ENCODE peak calls at places on chromosomes 4 and X, in seven cellular contexts. One of them, this sample, is unnamed.

GRCh38 chrX:117517994-117518393 is 598.6 kb downstream of the KLHL13 start:
- DNase-seq in GM04503: no peak
- DNase-seq in HS-5: no peak
- DNase-seq in hepatocyte: no peak
- DNase-seq in pons: no peak
- DNase-seq in NCI-H1105 treated with DMSO at 0.1 percent for 48 hours: no peak
- DNase-seq in HFF-Myc: no peak
- DNase-seq in this sample: no peak

GRCh38 chr4:83793481-83793880 is 257.6 kb downstream of the GPAT3 start:
- DNase-seq in HFF-Myc: no peak
- DNase-seq in pons: no peak
- DNase-seq in hepatocyte: no peak
- DNase-seq in GM04503: no peak
- DNase-seq in NCI-H1105 treated with DMSO at 0.1 percent for 48 hours: no peak
- DNase-seq in HS-5: no peak
- DNase-seq in this sample: no peak

GRCh38 chr4:6541789-6542188 is 33.2 kb upstream of the MAN2B2 start:
- DNase-seq in hepatocyte: no peak
- DNase-seq in HFF-Myc: no peak
- DNase-seq in pons: no peak
- DNase-seq in NCI-H1105 treated with DMSO at 0.1 percent for 48 hours: no peak
- DNase-seq in GM04503: no peak
- DNase-seq in HS-5: no peak
- DNase-seq in this sample: no peak

GRCh38 chrX:123588723-123589122 is 144.1 kb downstream of the THOC2 start:
- DNase-seq in NCI-H1105 treated with DMSO at 0.1 percent for 48 hours: no peak
- DNase-seq in HS-5: no peak
- DNase-seq in hepatocyte: no peak
- DNase-seq in HFF-Myc: no peak
- DNase-seq in pons: no peak
- DNase-seq in GM04503: no peak
- DNase-seq in this sample: no peak

GRCh38 chr4:76125816-76126215 is 22.4 kb downstream of the NUP54 start:
- DNase-seq in hepatocyte: no peak
- DNase-seq in NCI-H1105 treated with DMSO at 0.1 percent for 48 hours: no peak
- DNase-seq in pons: no peak
- DNase-seq in GM04503: no peak
- DNase-seq in HS-5: no peak
- DNase-seq in HFF-Myc: no peak
- DNase-seq in this sample: no peak

GRCh38 chrX:118847676-118848075 is 24.1 kb downstream of the ZCCHC12 start:
- DNase-seq in pons: peak
- DNase-seq in HS-5: no peak
- DNase-seq in GM04503: peak
- DNase-seq in NCI-H1105 treated with DMSO at 0.1 percent for 48 hours: peak
- DNase-seq in HFF-Myc: peak
- DNase-seq in hepatocyte: peak
- DNase-seq in this sample: no peak

GRCh38 chrX:132718411-132718810 is 229.6 kb upstream of the MBNL3 start:
- DNase-seq in NCI-H1105 treated with DMSO at 0.1 percent for 48 hours: peak
- DNase-seq in HFF-Myc: no peak
- DNase-seq in hepatocyte: no peak
- DNase-seq in HS-5: no peak
- DNase-seq in GM04503: no peak
- DNase-seq in pons: no peak
- DNase-seq in this sample: no peak

GRCh38 chr4:126991965-126992364 is 640.8 kb upstream of the INTU start:
- DNase-seq in hepatocyte: no peak
- DNase-seq in HFF-Myc: peak
- DNase-seq in pons: peak
- DNase-seq in HS-5: no peak
- DNase-seq in GM04503: peak
- DNase-seq in NCI-H1105 treated with DMSO at 0.1 percent for 48 hours: no peak
- DNase-seq in this sample: no peak

GRCh38 chrX:109847257-109848187 is 114.5 kb upstream of the ACSL4 start:
- DNase-seq in HFF-Myc: no peak
- DNase-seq in HS-5: peak
- DNase-seq in hepatocyte: peak
- DNase-seq in NCI-H1105 treated with DMSO at 0.1 percent for 48 hours: no peak
- DNase-seq in GM04503: peak
- DNase-seq in pons: no peak
- DNase-seq in this sample: peak

GRCh38 chr4:86496094-86497060 is 97.7 kb upstream of the PTPN13 start:
- DNase-seq in HS-5: peak
- DNase-seq in pons: peak
- DNase-seq in HFF-Myc: no peak
- DNase-seq in NCI-H1105 treated with DMSO at 0.1 percent for 48 hours: peak
- DNase-seq in GM04503: no peak
- DNase-seq in hepatocyte: peak
- DNase-seq in this sample: no peak

GRCh38 chr4:69154021-69154420 is 57.7 kb downstream of the UGT2B7 start:
- DNase-seq in pons: no peak
- DNase-seq in HS-5: no peak
- DNase-seq in NCI-H1105 treated with DMSO at 0.1 percent for 48 hours: no peak
- DNase-seq in HFF-Myc: no peak
- DNase-seq in GM04503: no peak
- DNase-seq in hepatocyte: no peak
- DNase-seq in this sample: no peak

GRCh38 chr4:71878388-71878787 is 94.5 kb upstream of the GC start:
- DNase-seq in HFF-Myc: no peak
- DNase-seq in NCI-H1105 treated with DMSO at 0.1 percent for 48 hours: no peak
- DNase-seq in hepatocyte: no peak
- DNase-seq in pons: no peak
- DNase-seq in HS-5: no peak
- DNase-seq in GM04503: no peak
- DNase-seq in this sample: no peak

GRCh38 chr4:79862842-79863241 is 210.2 kb downstream of the ANTXR2 start:
- DNase-seq in HS-5: no peak
- DNase-seq in hepatocyte: no peak
- DNase-seq in HFF-Myc: no peak
- DNase-seq in GM04503: no peak
- DNase-seq in NCI-H1105 treated with DMSO at 0.1 percent for 48 hours: no peak
- DNase-seq in pons: no peak
- DNase-seq in this sample: no peak

GRCh38 chr4:127403523-127404084 is 229.2 kb upstream of the INTU start:
- DNase-seq in hepatocyte: no peak
- DNase-seq in pons: no peak
- DNase-seq in NCI-H1105 treated with DMSO at 0.1 percent for 48 hours: no peak
- DNase-seq in HFF-Myc: no peak
- DNase-seq in HS-5: no peak
- DNase-seq in GM04503: no peak
- DNase-seq in this sample: no peak

GRCh38 chr4:16686195-16686594 is 212.2 kb downstream of the LDB2 start:
- DNase-seq in pons: no peak
- DNase-seq in HS-5: peak
- DNase-seq in hepatocyte: no peak
- DNase-seq in GM04503: peak
- DNase-seq in NCI-H1105 treated with DMSO at 0.1 percent for 48 hours: no peak
- DNase-seq in HFF-Myc: peak
- DNase-seq in this sample: peak

GRCh38 chrX:9821581-9821980 is 35.4 kb downstream of the SHROOM2 start:
- DNase-seq in GM04503: no peak
- DNase-seq in pons: no peak
- DNase-seq in hepatocyte: no peak
- DNase-seq in HS-5: no peak
- DNase-seq in NCI-H1105 treated with DMSO at 0.1 percent for 48 hours: no peak
- DNase-seq in HFF-Myc: no peak
- DNase-seq in this sample: no peak

GRCh38 chr4:183478123-183478522 is 26.7 kb upstream of the ING2 start:
- DNase-seq in hepatocyte: no peak
- DNase-seq in HFF-Myc: no peak
- DNase-seq in HS-5: no peak
- DNase-seq in GM04503: no peak
- DNase-seq in pons: no peak
- DNase-seq in NCI-H1105 treated with DMSO at 0.1 percent for 48 hours: no peak
- DNase-seq in this sample: no peak

GRCh38 chrX:21843179-21843578 is 3.8 kb downstream of the MBTPS2 start:
- DNase-seq in GM04503: no peak
- DNase-seq in pons: no peak
- DNase-seq in NCI-H1105 treated with DMSO at 0.1 percent for 48 hours: no peak
- DNase-seq in HS-5: no peak
- DNase-seq in HFF-Myc: no peak
- DNase-seq in hepatocyte: no peak
- DNase-seq in this sample: no peak

GRCh38 chr4:83850435-83850834 is 314.5 kb downstream of the GPAT3 start:
- DNase-seq in pons: no peak
- DNase-seq in hepatocyte: no peak
- DNase-seq in HS-5: no peak
- DNase-seq in NCI-H1105 treated with DMSO at 0.1 percent for 48 hours: no peak
- DNase-seq in HFF-Myc: no peak
- DNase-seq in GM04503: no peak
- DNase-seq in this sample: peak

GRCh38 chr4:140049024-140049923 is 104.7 kb downstream of the MAML3 start:
- DNase-seq in pons: peak
- DNase-seq in HS-5: no peak
- DNase-seq in NCI-H1105 treated with DMSO at 0.1 percent for 48 hours: peak
- DNase-seq in HFF-Myc: no peak
- DNase-seq in GM04503: no peak
- DNase-seq in hepatocyte: peak
- DNase-seq in this sample: no peak

GRCh38 chr4:168528131-168528949 is 31.5 kb downstream of the PALLD start:
- DNase-seq in pons: no peak
- DNase-seq in GM04503: no peak
- DNase-seq in HFF-Myc: no peak
- DNase-seq in HS-5: peak
- DNase-seq in NCI-H1105 treated with DMSO at 0.1 percent for 48 hours: peak
- DNase-seq in hepatocyte: no peak
- DNase-seq in this sample: no peak